ENCODE peak calls at places on chromosomes 3 and 15, in eight cellular contexts. One of them, this sample, is unnamed. For H3K4me1, the result is how much of the 10 kb centered on the place peaks cover.

GRCh38 chr3:183182073-183182472 is 19.5 kb upstream of the LAMP3 start:
- DNase-seq in IMR-90: no peak
- DNase-seq in sigmoid colon: no peak
- DNase-seq in A549: no peak
- DNase-seq in uterus: no peak
- DNase-seq in spleen: no peak
- DNase-seq in right lobe of liver: no peak
- DNase-seq in body of pancreas: no peak
- DNase-seq in this sample: no peak

GRCh38 chr3:186849392-186849975 is 7.0 kb downstream of the ADIPOQ start:
- DNase-seq in IMR-90: peak
- DNase-seq in sigmoid colon: no peak
- DNase-seq in A549: peak
- DNase-seq in uterus: no peak
- DNase-seq in spleen: no peak
- DNase-seq in right lobe of liver: no peak
- DNase-seq in body of pancreas: no peak
- DNase-seq in this sample: no peak

GRCh38 chr15:56892651-56893348 is 25.6 kb upstream of the TCF12 start:
- DNase-seq in IMR-90: no peak
- DNase-seq in sigmoid colon: no peak
- DNase-seq in A549: no peak
- DNase-seq in uterus: no peak
- DNase-seq in spleen: no peak
- DNase-seq in right lobe of liver: no peak
- DNase-seq in body of pancreas: no peak
- DNase-seq in this sample: no peak

GRCh38 chr3:68958932-68959331 is 26.6 kb upstream of the TAFA4 start:
- DNase-seq in IMR-90: no peak
- DNase-seq in sigmoid colon: no peak
- DNase-seq in A549: no peak
- DNase-seq in uterus: no peak
- DNase-seq in spleen: no peak
- DNase-seq in right lobe of liver: no peak
- DNase-seq in body of pancreas: no peak
- DNase-seq in this sample: no peak

GRCh38 chr3:33171580-33171979 is 47.0 kb downstream of the SUSD5 start:
- DNase-seq in IMR-90: no peak
- DNase-seq in sigmoid colon: no peak
- DNase-seq in A549: no peak
- DNase-seq in uterus: no peak
- DNase-seq in spleen: no peak
- DNase-seq in right lobe of liver: no peak
- DNase-seq in body of pancreas: no peak
- DNase-seq in this sample: no peak

GRCh38 chr15:89556413-89557262 is 18.6 kb upstream of the TICRR start:
- DNase-seq in IMR-90: peak
- DNase-seq in sigmoid colon: no peak
- DNase-seq in A549: peak
- DNase-seq in uterus: peak
- DNase-seq in spleen: no peak
- DNase-seq in right lobe of liver: peak
- DNase-seq in body of pancreas: peak
- DNase-seq in this sample: peak

GRCh38 chr3:50623840-50624474 is 7.0 kb downstream of the MAPKAPK3 start:
- DNase-seq in IMR-90: peak
- DNase-seq in sigmoid colon: no peak
- DNase-seq in A549: no peak
- DNase-seq in uterus: no peak
- DNase-seq in spleen: no peak
- DNase-seq in right lobe of liver: no peak
- DNase-seq in body of pancreas: no peak
- DNase-seq in this sample: no peak

GRCh38 chr3:11661827-11662226 is 18.1 kb upstream of the VGLL4 start:
- DNase-seq in IMR-90: peak
- DNase-seq in sigmoid colon: no peak
- DNase-seq in A549: no peak
- DNase-seq in uterus: no peak
- DNase-seq in spleen: no peak
- DNase-seq in right lobe of liver: no peak
- DNase-seq in body of pancreas: peak
- DNase-seq in this sample: no peak

DNA sequence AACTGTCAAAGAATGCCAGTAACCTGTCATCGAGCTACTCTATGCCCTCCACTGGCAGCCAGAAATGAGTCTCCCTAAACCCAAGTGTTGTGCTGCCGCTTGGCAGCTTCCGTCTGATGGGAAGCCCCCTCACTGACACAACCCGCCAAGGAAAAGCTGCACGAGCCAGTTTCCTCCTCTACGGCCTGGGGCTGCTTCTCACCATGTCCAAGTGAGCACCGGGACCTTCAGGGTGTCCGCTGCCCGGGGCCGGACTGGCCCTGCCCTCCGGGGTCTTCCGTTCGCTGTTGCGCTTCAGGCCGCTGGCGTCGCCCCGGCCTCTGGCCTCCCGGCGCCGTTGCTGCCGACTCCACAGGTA is 486 bp downstream of the TOMM70 start:
- DNase-seq in IMR-90: peak
- DNase-seq in sigmoid colon: no peak
- DNase-seq in A549: no peak
- DNase-seq in uterus: no peak
- DNase-seq in spleen: no peak
- DNase-seq in right lobe of liver: no peak
- DNase-seq in body of pancreas: peak
- DNase-seq in this sample: no peak
- H3K4me1 ChIP-seq in IMR-90: under half
- H3K4me1 ChIP-seq in sigmoid colon: half or more
- H3K4me1 ChIP-seq in A549: under half
- H3K4me1 ChIP-seq in uterus: under half
- H3K4me1 ChIP-seq in spleen: half or more
- H3K4me1 ChIP-seq in right lobe of liver: under half
- H3K4me1 ChIP-seq in body of pancreas: under half
- H3K4me1 ChIP-seq in this sample: under half

GRCh38 chr3:10594915-10595314 is 89.5 kb upstream of the ATP2B2 start:
- DNase-seq in IMR-90: peak
- DNase-seq in sigmoid colon: no peak
- DNase-seq in A549: peak
- DNase-seq in uterus: no peak
- DNase-seq in spleen: no peak
- DNase-seq in right lobe of liver: no peak
- DNase-seq in body of pancreas: no peak
- DNase-seq in this sample: no peak

GRCh38 chr3:10597733-10598132 is 92.3 kb upstream of the ATP2B2 start:
- DNase-seq in IMR-90: no peak
- DNase-seq in sigmoid colon: no peak
- DNase-seq in A549: no peak
- DNase-seq in uterus: no peak
- DNase-seq in spleen: no peak
- DNase-seq in right lobe of liver: no peak
- DNase-seq in body of pancreas: no peak
- DNase-seq in this sample: no peak

GRCh38 chr3:10599017-10599416 is 93.6 kb upstream of the ATP2B2 start:
- DNase-seq in IMR-90: no peak
- DNase-seq in sigmoid colon: no peak
- DNase-seq in A549: no peak
- DNase-seq in uterus: no peak
- DNase-seq in spleen: no peak
- DNase-seq in right lobe of liver: no peak
- DNase-seq in body of pancreas: no peak
- DNase-seq in this sample: no peak

GRCh38 chr3:10599444-10599843 is 94.1 kb upstream of the ATP2B2 start:
- DNase-seq in IMR-90: no peak
- DNase-seq in sigmoid colon: no peak
- DNase-seq in A549: no peak
- DNase-seq in uterus: no peak
- DNase-seq in spleen: no peak
- DNase-seq in right lobe of liver: peak
- DNase-seq in body of pancreas: no peak
- DNase-seq in this sample: no peak

DNA sequence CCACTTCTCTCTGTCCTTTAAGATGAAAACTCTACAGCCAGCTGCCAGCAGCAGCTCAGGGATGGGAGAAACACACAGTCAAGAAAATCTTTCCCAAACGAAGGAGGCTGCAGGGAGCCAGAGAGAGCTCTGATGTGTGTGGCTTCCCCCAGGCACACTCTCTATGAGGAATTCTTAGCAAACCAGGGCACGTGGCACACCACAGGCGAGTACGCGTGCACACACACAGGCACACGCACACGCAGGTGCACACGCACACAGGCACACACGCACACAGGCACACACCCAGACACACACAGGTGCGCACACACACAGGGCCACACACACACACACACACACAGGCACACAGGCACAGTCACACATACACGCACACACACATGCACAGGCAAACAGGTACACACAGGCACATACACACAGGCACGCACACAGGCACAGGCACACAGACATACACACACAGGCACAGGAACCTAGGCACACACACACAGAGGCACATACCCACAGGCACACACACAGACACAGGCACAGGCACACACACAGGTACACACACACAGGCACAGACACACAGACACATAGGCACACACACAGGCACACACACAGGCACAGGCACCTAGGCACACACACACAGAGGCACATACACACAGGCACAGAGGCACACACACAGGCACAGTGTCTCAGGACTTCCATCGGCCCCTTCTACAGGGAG is 91.5 kb upstream of the ATP2B2 start:
- DNase-seq in IMR-90: no peak
- DNase-seq in sigmoid colon: no peak
- DNase-seq in A549: no peak
- DNase-seq in uterus: no peak
- DNase-seq in spleen: no peak
- DNase-seq in right lobe of liver: no peak
- DNase-seq in body of pancreas: no peak
- DNase-seq in this sample: no peak
- H3K27ac ChIP-seq in IMR-90: no peak
- H3K27ac ChIP-seq in sigmoid colon: no peak
- H3K27ac ChIP-seq in A549: no peak
- H3K27ac ChIP-seq in uterus: no peak
- H3K27ac ChIP-seq in spleen: no peak
- H3K27ac ChIP-seq in right lobe of liver: no peak
- H3K27ac ChIP-seq in body of pancreas: no peak
- H3K27ac ChIP-seq in this sample: no peak

DNA sequence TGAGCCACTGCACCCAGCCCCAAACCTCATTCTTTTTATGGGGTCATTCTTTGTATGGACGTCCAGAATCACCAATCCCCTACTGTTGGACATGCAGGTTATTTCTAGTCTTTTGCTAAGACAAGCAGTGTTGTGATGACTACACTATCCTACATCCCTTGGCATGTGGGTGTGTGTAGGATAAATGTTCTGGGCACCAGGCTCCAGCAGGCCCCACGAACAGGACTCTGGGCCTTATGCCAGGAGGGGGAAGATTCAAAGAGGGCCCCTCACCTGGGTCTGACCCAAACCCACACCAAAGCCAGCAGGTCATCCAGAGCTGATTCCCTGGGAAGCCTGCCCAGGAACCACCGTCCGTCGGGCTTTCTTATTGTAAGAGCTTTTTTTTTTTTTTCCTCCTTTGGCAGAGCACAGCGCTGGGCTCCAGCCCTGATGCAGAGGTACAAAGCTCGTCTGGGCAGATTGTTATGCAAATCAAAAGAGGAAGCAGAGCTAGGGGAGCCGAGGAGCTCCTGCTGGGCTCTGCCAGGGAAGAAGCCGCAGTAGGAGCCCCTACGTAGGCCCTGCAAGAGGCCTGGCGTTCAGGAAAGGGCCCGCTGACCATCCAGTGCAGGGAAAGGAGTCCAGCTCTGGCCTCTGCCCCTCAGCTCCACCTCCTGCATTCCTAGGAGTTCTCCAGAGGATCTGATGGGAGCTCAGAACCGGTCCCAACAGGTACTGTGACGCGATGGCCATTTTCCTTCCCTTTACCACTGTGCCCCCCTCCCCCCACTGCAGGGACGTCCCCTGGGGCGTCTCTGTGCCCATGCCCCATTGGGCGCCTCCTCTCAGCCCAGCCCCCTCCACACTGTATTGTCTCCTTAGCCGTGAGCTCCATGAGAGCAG is 29.0 kb upstream of the FURIN start:
- DNase-seq in IMR-90: peak
- DNase-seq in sigmoid colon: no peak
- DNase-seq in A549: no peak
- DNase-seq in uterus: no peak
- DNase-seq in spleen: peak
- DNase-seq in right lobe of liver: no peak
- DNase-seq in body of pancreas: no peak
- DNase-seq in this sample: peak
- TF ChIP-seq POLR2A in IMR-90: no peak
- TF ChIP-seq POLR2A in sigmoid colon: no peak
- TF ChIP-seq POLR2A in A549: no peak
- TF ChIP-seq POLR2A in uterus: no peak
- TF ChIP-seq POLR2A in spleen: no peak
- TF ChIP-seq POLR2A in right lobe of liver: no peak
- TF ChIP-seq POLR2A in body of pancreas: peak
- TF ChIP-seq POLR2A in this sample: peak

GRCh38 chr3:51673181-51673801 is 2.2 kb downstream of the TEX264 start:
- DNase-seq in IMR-90: no peak
- DNase-seq in sigmoid colon: peak
- DNase-seq in A549: no peak
- DNase-seq in uterus: no peak
- DNase-seq in spleen: no peak
- DNase-seq in right lobe of liver: peak
- DNase-seq in body of pancreas: no peak
- DNase-seq in this sample: no peak

GRCh38 chr3:51672083-51672475 is 1.0 kb downstream of the TEX264 start:
- DNase-seq in IMR-90: no peak
- DNase-seq in sigmoid colon: no peak
- DNase-seq in A549: no peak
- DNase-seq in uterus: no peak
- DNase-seq in spleen: no peak
- DNase-seq in right lobe of liver: peak
- DNase-seq in body of pancreas: no peak
- DNase-seq in this sample: no peak

GRCh38 chr3:51676102-51676640 is 5.1 kb downstream of the TEX264 start:
- DNase-seq in IMR-90: no peak
- DNase-seq in sigmoid colon: no peak
- DNase-seq in A549: no peak
- DNase-seq in uterus: no peak
- DNase-seq in spleen: peak
- DNase-seq in right lobe of liver: no peak
- DNase-seq in body of pancreas: no peak
- DNase-seq in this sample: no peak

GRCh38 chr3:51675201-51675611 is 4.2 kb downstream of the TEX264 start:
- DNase-seq in IMR-90: peak
- DNase-seq in sigmoid colon: peak
- DNase-seq in A549: no peak
- DNase-seq in uterus: no peak
- DNase-seq in spleen: no peak
- DNase-seq in right lobe of liver: no peak
- DNase-seq in body of pancreas: no peak
- DNase-seq in this sample: no peak

DNA sequence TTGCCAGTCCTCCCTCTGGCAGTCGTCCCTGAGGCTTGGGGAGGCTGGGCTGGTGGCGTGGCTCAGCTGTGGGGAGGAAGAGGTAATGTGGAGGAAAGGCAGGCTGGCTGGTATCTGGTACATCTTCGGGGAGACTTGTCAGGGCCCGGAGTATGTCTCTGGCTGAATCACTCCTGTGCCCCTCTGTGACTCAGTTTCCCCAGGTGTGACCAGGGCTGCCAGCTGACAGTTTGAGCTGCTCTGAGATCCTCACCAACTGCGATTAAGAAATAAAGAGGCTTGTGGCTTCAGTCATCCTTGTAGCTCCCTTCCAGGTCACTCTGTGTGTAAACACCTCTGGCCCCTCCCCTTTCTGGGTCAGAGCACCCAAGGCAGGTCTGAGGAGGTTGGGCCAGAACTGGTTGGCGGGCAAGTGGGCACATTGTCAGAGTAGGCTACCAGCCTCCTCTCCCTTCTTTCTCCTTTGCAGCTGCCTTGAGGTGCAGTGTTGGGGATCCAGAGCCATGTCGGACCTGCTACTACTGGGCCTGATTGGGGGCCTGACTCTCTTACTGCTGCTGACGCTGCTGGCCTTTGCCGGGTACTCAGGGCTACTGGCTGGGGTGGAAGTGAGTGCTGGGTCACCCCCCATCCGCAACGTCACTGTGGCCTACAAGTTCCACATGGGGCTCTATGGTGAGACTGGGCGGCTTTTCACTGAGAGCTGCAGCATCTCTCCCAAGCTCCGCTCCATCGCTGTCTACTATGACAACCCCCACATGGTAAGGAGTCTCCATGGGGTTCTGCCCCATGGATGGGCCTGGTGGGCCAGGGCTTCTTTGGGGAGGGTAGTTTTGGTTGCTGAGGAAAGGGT is 3.0 kb downstream of the TEX264 start:
- DNase-seq in IMR-90: no peak
- DNase-seq in sigmoid colon: peak
- DNase-seq in A549: no peak
- DNase-seq in uterus: no peak
- DNase-seq in spleen: peak
- DNase-seq in right lobe of liver: peak
- DNase-seq in body of pancreas: no peak
- DNase-seq in this sample: no peak
- H3K4me1 ChIP-seq in IMR-90: under half
- H3K4me1 ChIP-seq in sigmoid colon: under half
- H3K4me1 ChIP-seq in A549: under half
- H3K4me1 ChIP-seq in uterus: under half
- H3K4me1 ChIP-seq in spleen: half or more
- H3K4me1 ChIP-seq in right lobe of liver: under half
- H3K4me1 ChIP-seq in body of pancreas: under half
- H3K4me1 ChIP-seq in this sample: under half

This sample was measured in transverse colon.